ENCODE peak calls at places on chromosomes 12 and 14, in four cellular contexts. T is RWPE2, E is H9, W is Peyer's patch. K is an unnamed sample.

GRCh38 chr14:77124345-77125274 is 17.0 kb downstream of the ZDHHC22 start:
- DNase-seq in T (no peak), E (peak), W (peak), K (no peak)

GRCh38 chr14:30906752-30907658 is 32.6 kb downstream of the COCH start:
- DNase-seq in T (no peak), E (no peak), W (no peak), K (no peak)

GRCh38 chr14:51554339-51554920 is 97.3 kb upstream of the FRMD6 start:
- DNase-seq in T (no peak), E (no peak), W (no peak), K (no peak)

GRCh38 chr14:31843361-31844091 is 233.6 kb upstream of the ARHGAP5 start:
- DNase-seq in T (no peak), E (no peak), W (no peak), K (no peak)

GRCh38 chr12:111269688-111270087 is 99.2 kb downstream of the PHETA1 start:
- DNase-seq in T (no peak), E (no peak), W (no peak), K (no peak)

GRCh38 chr12:48924617-48925217 is 575 bp downstream of the FKBP11 start:
- DNase-seq in T (no peak), E (peak), W (peak), K (peak)

GRCh38 chr14:90756755-90757345 is 59.4 kb downstream of the TTC7B start:
- DNase-seq in T (no peak), E (peak), W (no peak), K (no peak)

GRCh38 chr12:109741970-109742372 is 28.3 kb downstream of the FAM222A start:
- DNase-seq in T (peak), E (peak), W (peak), K (peak)

GRCh38 chr12:49876070-49876469 is 27.6 kb downstream of the FAIM2 start:
- DNase-seq in T (no peak), E (no peak), W (peak), K (no peak)

GRCh38 chr12:52850681-52851080 is 1.9 kb upstream of the KRT78 start:
- DNase-seq in T (no peak), E (no peak), W (no peak), K (peak)

GRCh38 chr12:61566183-61566582 is 694.0 kb upstream of the USP15 start:
- DNase-seq in T (no peak), E (no peak), W (no peak), K (no peak)

GRCh38 chr12:52860102-52860838 is 11.5 kb upstream of the KRT78 start:
- DNase-seq in T (peak), E (peak), W (peak), K (no peak)

GRCh38 chr14:20855652-20856291 is 35.4 kb upstream of the RNASE3 start:
- DNase-seq in T (no peak), E (peak), W (peak), K (no peak)

GRCh38 chr14:31027847-31028246 is 1.7 kb upstream of the STRN3 start:
- DNase-seq in T (no peak), E (no peak), W (no peak), K (no peak)

GRCh38 chr14:86243158-86243557 is 713.2 kb downstream of the FLRT2 start:
- DNase-seq in T (no peak), E (no peak), W (no peak), K (no peak)

GRCh38 chr12:111991946-111992345 is 21.0 kb downstream of the TMEM116 start:
- DNase-seq in T (no peak), E (no peak), W (no peak), K (no peak)

GRCh38 chr12:78308701-78309100 is 478.0 kb downstream of the NAV3 start:
- DNase-seq in T (no peak), E (no peak), W (no peak), K (no peak)

GRCh38 chr14:104277416-104278213 is 139.2 kb downstream of the KIF26A start:
- DNase-seq in T (peak), E (peak), W (peak), K (peak)

GRCh38 chr14:82642425-82642824 is 1108.8 kb upstream of the SEL1L start:
- DNase-seq in T (no peak), E (peak), W (no peak), K (peak)

GRCh38 chr12:115388139-115388538 is 704.2 kb upstream of the TBX3 start:
- DNase-seq in T (no peak), E (no peak), W (no peak), K (no peak)

GRCh38 chr14:105316563-105316941 is 2.0 kb downstream of the PACS2 start:
- DNase-seq in T (no peak), E (no peak), W (no peak), K (no peak)

GRCh38 chr12:107385518-107385917 is 292.2 kb upstream of the CRY1 start:
- DNase-seq in T (peak), E (no peak), W (no peak), K (no peak)

GRCh38 chr12:118850244-118850825 is 131.0 kb upstream of the SRRM4 start:
- DNase-seq in T (no peak), E (peak), W (no peak), K (no peak)

GRCh38 chr14:32397871-32398640 is 69.0 kb downstream of the AKAP6 start:
- DNase-seq in T (no peak), E (no peak), W (no peak), K (no peak)

GRCh38 chr14:69853774-69854173 is 25.4 kb upstream of the SMOC1 start:
- DNase-seq in T (no peak), E (no peak), W (no peak), K (no peak)

GRCh38 chr12:22447223-22447622 is 97.1 kb downstream of the C2CD5 start:
- DNase-seq in T (no peak), E (no peak), W (no peak), K (no peak)

GRCh38 chr12:130425698-130426245 is 88.1 kb downstream of the PIWIL1 start:
- DNase-seq in T (no peak), E (peak), W (no peak), K (no peak)

GRCh38 chr14:75499084-75499875 is 23.0 kb upstream of the BATF start:
- DNase-seq in T (no peak), E (no peak), W (no peak), K (no peak)

GRCh38 chr14:49975286-49975685 is 82.4 kb downstream of the ARF6 start:
- DNase-seq in T (no peak), E (no peak), W (peak), K (no peak)

GRCh38 chr14:31228533-31228932 is 20.9 kb upstream of the HECTD1 start:
- DNase-seq in T (no peak), E (no peak), W (no peak), K (no peak)

GRCh38 chr14:34502826-34503225 is 36.7 kb downstream of the EAPP start:
- DNase-seq in T (no peak), E (no peak), W (no peak), K (no peak)

GRCh38 chr12:124609041-124609984 is 41.9 kb upstream of the NCOR2 start:
- DNase-seq in T (peak), E (peak), W (peak), K (no peak)

GRCh38 chr14:54503476-54503875 is 6.2 kb upstream of the CGRRF1 start:
- DNase-seq in T (no peak), E (no peak), W (no peak), K (no peak)
- TF ChIP-seq CTCF in T (peak), E (peak), W (no peak), K (peak)

GRCh38 chr14:38210587-38211257 is 3.0 kb downstream of the SSTR1 start:
- DNase-seq in T (no peak), E (no peak), W (peak), K (no peak)
- TF ChIP-seq CTCF in T (no peak), E (peak), W (no peak), K (no peak)

DNA sequence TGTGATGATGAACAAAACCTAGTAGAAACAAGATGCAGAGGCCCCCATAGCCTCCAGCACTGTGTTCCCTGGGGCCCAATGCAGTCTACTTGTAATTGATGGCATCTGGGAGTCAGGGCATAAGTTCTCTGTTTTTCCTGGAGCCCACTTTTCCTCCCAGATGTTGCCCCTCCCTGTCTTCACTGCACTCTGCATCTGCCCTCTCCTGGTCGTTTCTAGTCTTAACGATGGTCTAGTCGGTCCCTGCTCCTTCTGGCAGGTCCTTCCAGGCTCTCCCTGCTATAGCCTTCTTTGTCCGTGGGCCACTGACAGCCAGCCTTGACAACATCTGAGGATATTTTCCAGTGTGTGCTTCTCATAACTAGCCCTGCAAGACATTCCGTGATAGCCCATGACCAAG is 208.3 kb downstream of the GXYLT1 start:
- DNase-seq in T (no peak), E (no peak), W (no peak), K (no peak)
- TF ChIP-seq CTCF in T (peak), E (peak), W (no peak), K (no peak)

GRCh38 chr14:106530423-106531107 is 1004.2 kb downstream of the TMEM121 start:
- DNase-seq in T (no peak), E (no peak), W (peak), K (no peak)
- TF ChIP-seq CTCF in T (no peak), E (no peak), W (no peak), K (no peak)

GRCh38 chr14:99857551-99857950 is 64.3 kb downstream of the EML1 start:
- DNase-seq in T (no peak), E (no peak), W (no peak), K (no peak)
- TF ChIP-seq CTCF in T (no peak), E (no peak), W (no peak), K (no peak)

DNA sequence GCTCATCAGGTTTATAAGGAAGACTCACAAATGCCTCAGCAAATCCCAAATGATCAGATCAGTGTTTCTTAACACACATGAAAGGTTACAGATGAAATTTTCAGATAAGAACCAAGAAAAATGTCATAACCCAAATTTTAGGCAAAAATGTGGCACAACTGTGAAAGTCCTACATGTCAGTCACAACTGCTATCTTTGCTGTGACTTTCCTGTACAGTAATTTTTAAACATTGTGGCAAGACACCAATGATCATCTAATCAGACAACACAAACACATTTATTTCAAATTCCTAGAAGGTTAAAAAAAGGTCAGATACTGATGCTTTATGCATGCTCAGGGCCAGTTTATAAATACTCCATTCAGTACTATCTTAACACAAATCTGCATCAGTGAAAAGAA is 31.1 kb downstream of the NUDT4 start:
- DNase-seq in T (no peak), E (no peak), W (no peak), K (no peak)
- TF ChIP-seq CTCF in T (no peak), E (no peak), W (no peak), K (no peak)